ENCODE peak calls at places on chromosome 10, in seven cellular contexts. One of them, this sample, is unnamed.

GRCh38 chr10:116713846-116714245 is 28.5 kb downstream of the HSPA12A start:
- DNase-seq in anterior cingulate cortex: no peak
- DNase-seq in stimulated activated CD4-positive, alpha-beta T cell treated with anti-CD3 and anti-CD28 coated beads, Interleukin-1b, Interleukin-23, amount 100 ng/mL, for 4 hours: no peak
- DNase-seq in stimulated activated CD8-positive, alpha-beta memory T cell treated with anti-CD3 and anti-CD28 coated beads, Interleukin-4, amount 100 ng/mL, for 24 hours: no peak
- DNase-seq in RKO: no peak
- DNase-seq in EL: no peak
- DNase-seq in pancreas: no peak
- DNase-seq in this sample: no peak

GRCh38 chr10:5534880-5535856 is 10.4 kb downstream of the CALML3 start:
- DNase-seq in anterior cingulate cortex: no peak
- DNase-seq in stimulated activated CD4-positive, alpha-beta T cell treated with anti-CD3 and anti-CD28 coated beads, Interleukin-1b, Interleukin-23, amount 100 ng/mL, for 4 hours: no peak
- DNase-seq in stimulated activated CD8-positive, alpha-beta memory T cell treated with anti-CD3 and anti-CD28 coated beads, Interleukin-4, amount 100 ng/mL, for 24 hours: no peak
- DNase-seq in RKO: no peak
- DNase-seq in EL: no peak
- DNase-seq in pancreas: no peak
- DNase-seq in this sample: no peak

GRCh38 chr10:91887075-91887899 is 22.0 kb downstream of the FGFBP3 start:
- DNase-seq in anterior cingulate cortex: peak; percentile 61
- DNase-seq in stimulated activated CD4-positive, alpha-beta T cell treated with anti-CD3 and anti-CD28 coated beads, Interleukin-1b, Interleukin-23, amount 100 ng/mL, for 4 hours: no peak
- DNase-seq in stimulated activated CD8-positive, alpha-beta memory T cell treated with anti-CD3 and anti-CD28 coated beads, Interleukin-4, amount 100 ng/mL, for 24 hours: no peak
- DNase-seq in RKO: no peak
- DNase-seq in EL: peak; percentile 41
- DNase-seq in pancreas: no peak
- DNase-seq in this sample: no peak

GRCh38 chr10:29881336-29881751 is 178.0 kb downstream of the JCAD start:
- DNase-seq in anterior cingulate cortex: no peak
- DNase-seq in stimulated activated CD4-positive, alpha-beta T cell treated with anti-CD3 and anti-CD28 coated beads, Interleukin-1b, Interleukin-23, amount 100 ng/mL, for 4 hours: no peak
- DNase-seq in stimulated activated CD8-positive, alpha-beta memory T cell treated with anti-CD3 and anti-CD28 coated beads, Interleukin-4, amount 100 ng/mL, for 24 hours: no peak
- DNase-seq in RKO: no peak
- DNase-seq in EL: no peak
- DNase-seq in pancreas: no peak
- DNase-seq in this sample: no peak

GRCh38 chr10:44939691-44940401 is 19.8 kb upstream of the RASSF4 start:
- DNase-seq in anterior cingulate cortex: no peak
- DNase-seq in stimulated activated CD4-positive, alpha-beta T cell treated with anti-CD3 and anti-CD28 coated beads, Interleukin-1b, Interleukin-23, amount 100 ng/mL, for 4 hours: no peak
- DNase-seq in stimulated activated CD8-positive, alpha-beta memory T cell treated with anti-CD3 and anti-CD28 coated beads, Interleukin-4, amount 100 ng/mL, for 24 hours: no peak
- DNase-seq in RKO: no peak
- DNase-seq in EL: no peak
- DNase-seq in pancreas: no peak
- DNase-seq in this sample: no peak

GRCh38 chr10:5551531-5552375 is 27.0 kb downstream of the CALML3 start:
- DNase-seq in anterior cingulate cortex: no peak
- DNase-seq in stimulated activated CD4-positive, alpha-beta T cell treated with anti-CD3 and anti-CD28 coated beads, Interleukin-1b, Interleukin-23, amount 100 ng/mL, for 4 hours: peak; percentile 46
- DNase-seq in stimulated activated CD8-positive, alpha-beta memory T cell treated with anti-CD3 and anti-CD28 coated beads, Interleukin-4, amount 100 ng/mL, for 24 hours: peak; percentile 48
- DNase-seq in RKO: no peak
- DNase-seq in EL: peak; percentile 82
- DNase-seq in pancreas: no peak
- DNase-seq in this sample: no peak

GRCh38 chr10:113357688-113358306 is 195.1 kb upstream of the HABP2 start:
- DNase-seq in anterior cingulate cortex: no peak
- DNase-seq in stimulated activated CD4-positive, alpha-beta T cell treated with anti-CD3 and anti-CD28 coated beads, Interleukin-1b, Interleukin-23, amount 100 ng/mL, for 4 hours: no peak
- DNase-seq in stimulated activated CD8-positive, alpha-beta memory T cell treated with anti-CD3 and anti-CD28 coated beads, Interleukin-4, amount 100 ng/mL, for 24 hours: no peak
- DNase-seq in RKO: no peak
- DNase-seq in EL: no peak
- DNase-seq in pancreas: no peak
- DNase-seq in this sample: no peak

GRCh38 chr10:124916098-124916584 is 25.8 kb upstream of the ZRANB1 start:
- DNase-seq in anterior cingulate cortex: no peak
- DNase-seq in stimulated activated CD4-positive, alpha-beta T cell treated with anti-CD3 and anti-CD28 coated beads, Interleukin-1b, Interleukin-23, amount 100 ng/mL, for 4 hours: no peak
- DNase-seq in stimulated activated CD8-positive, alpha-beta memory T cell treated with anti-CD3 and anti-CD28 coated beads, Interleukin-4, amount 100 ng/mL, for 24 hours: no peak
- DNase-seq in RKO: peak; percentile 55
- DNase-seq in EL: no peak
- DNase-seq in pancreas: no peak
- DNase-seq in this sample: no peak

GRCh38 chr10:13930123-13930522 is 343.4 kb downstream of the PRPF18 start:
- DNase-seq in anterior cingulate cortex: no peak
- DNase-seq in stimulated activated CD4-positive, alpha-beta T cell treated with anti-CD3 and anti-CD28 coated beads, Interleukin-1b, Interleukin-23, amount 100 ng/mL, for 4 hours: no peak
- DNase-seq in stimulated activated CD8-positive, alpha-beta memory T cell treated with anti-CD3 and anti-CD28 coated beads, Interleukin-4, amount 100 ng/mL, for 24 hours: no peak
- DNase-seq in RKO: no peak
- DNase-seq in EL: no peak
- DNase-seq in pancreas: no peak
- DNase-seq in this sample: no peak